ENCODE peak calls at places on chromosomes 7 and 10, in six cellular contexts. P, G, X, A, V and F are unnamed samples.

GRCh38 chr7:128044064-128044463 is 12.8 kb upstream of the LRRC4 start:
- DNase-seq in X (no peak), V (no peak), P (no peak), A (no peak), G (no peak), F (no peak)

GRCh38 chr10:14820010-14820774 is 17.6 kb downstream of the CDNF start:
- DNase-seq in V (peak), G (peak), A (peak), X (peak), P (peak), F (peak)

GRCh38 chr7:16089191-16089590 is 332.1 kb downstream of the CRPPA start:
- DNase-seq in X (no peak), A (no peak), P (no peak), G (no peak), V (no peak), F (no peak)

GRCh38 chr10:90032519-90032918 is 331.1 kb downstream of the KIF20B start:
- DNase-seq in V (no peak), G (no peak), P (no peak), A (no peak), X (no peak), F (no peak)

GRCh38 chr10:132193907-132194552 is 7.3 kb downstream of the DPYSL4 start:
- DNase-seq in P (no peak), A (no peak), V (no peak), X (no peak), G (no peak), F (no peak)

GRCh38 chr10:62099299-62099698 is 169.3 kb downstream of the RTKN2 start:
- DNase-seq in V (no peak), G (no peak), P (no peak), X (no peak), A (no peak), F (no peak)

GRCh38 chr7:140403878-140404564 is at the start of gene RAB19:
- DNase-seq in X (no peak), G (no peak), A (no peak), P (no peak), V (no peak), F (no peak)

GRCh38 chr10:34305189-34305588 is 509.9 kb downstream of the PARD3 start:
- DNase-seq in V (no peak), X (no peak), G (no peak), A (peak), P (no peak), F (no peak)

GRCh38 chr10:79146611-79147130 is 77.9 kb downstream of the ZMIZ1 start:
- DNase-seq in X (peak), V (peak), A (no peak), G (no peak), P (no peak), F (no peak)

GRCh38 chr10:68550747-68551411 is 9.3 kb upstream of the TET1 start:
- DNase-seq in G (peak), P (no peak), V (peak), A (peak), X (peak), F (peak)

GRCh38 chr7:38600746-38601145 is 30.4 kb downstream of the AMPH start:
- DNase-seq in X (no peak), P (no peak), V (no peak), A (no peak), G (no peak), F (no peak)

DNA sequence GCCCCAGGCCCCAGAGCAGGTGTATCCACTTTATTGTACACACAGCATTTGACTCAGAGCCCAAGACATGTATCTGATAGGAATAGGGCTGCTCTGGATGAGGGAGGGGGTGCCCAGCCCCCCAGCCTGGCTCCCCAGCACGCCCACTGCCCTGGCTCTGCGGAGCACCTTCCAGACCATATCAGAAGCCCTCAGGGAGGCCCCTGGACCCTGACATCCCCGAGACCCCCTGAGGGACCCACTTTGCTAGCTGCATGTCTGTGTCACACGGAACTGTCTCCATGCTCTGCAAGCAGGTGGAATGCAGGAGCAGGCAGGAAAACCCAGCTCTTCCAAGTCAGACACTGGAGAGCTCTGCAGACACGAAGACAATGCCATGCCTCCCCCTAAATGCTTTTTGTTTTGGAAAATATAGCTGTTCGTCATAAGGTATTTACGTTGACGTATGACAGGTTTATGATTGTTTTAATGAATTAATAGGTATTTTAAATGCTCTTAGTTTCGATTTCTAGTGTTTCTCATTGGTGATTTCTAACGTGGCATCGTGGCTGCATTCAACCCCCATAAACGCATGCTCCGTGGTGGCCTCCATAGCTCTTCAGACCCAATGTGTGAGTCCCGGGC is 92.8 kb upstream of the INSIG1 start:
- DNase-seq in G (no peak), A (no peak), V (no peak), P (no peak), X (no peak), F (no peak)
- H3K4me3 ChIP-seq in G (no peak), A (no peak), V (no peak), P (no peak), X (no peak), F (no peak)

GRCh38 chr7:71868797-71869196 is 543.3 kb downstream of the CALN1 start:
- DNase-seq in V (peak), X (peak), P (peak), G (peak), A (peak), F (no peak)

GRCh38 chr7:71867626-71868025 is 544.5 kb downstream of the CALN1 start:
- DNase-seq in G (no peak), A (no peak), P (no peak), X (no peak), V (no peak), F (no peak)

DNA sequence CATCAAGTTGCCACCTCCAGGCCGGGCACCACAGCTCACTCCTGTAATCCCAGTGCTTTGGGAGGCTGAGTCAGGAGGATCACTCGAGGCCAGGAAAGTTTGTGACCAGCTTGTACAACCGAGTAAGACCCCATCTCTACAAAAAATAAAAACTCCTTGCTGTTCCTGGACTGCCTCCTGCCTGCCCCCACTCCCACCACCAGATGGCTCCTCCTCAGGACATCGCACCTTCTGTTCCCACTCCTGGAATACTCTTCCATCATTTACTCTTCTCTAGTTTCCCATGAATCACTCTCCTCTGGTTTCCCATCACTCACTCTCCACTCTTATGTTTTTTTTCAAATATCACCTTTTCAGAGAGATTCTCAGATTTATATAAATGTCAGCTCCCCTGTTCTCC is 540.7 kb downstream of the CALN1 start:
- DNase-seq in A (no peak), V (no peak), X (no peak), G (no peak), P (no peak), F (no peak)
- TF ChIP-seq CTCF in A (no peak), V (peak), X (peak), G (peak), P (no peak), F (no peak)

GRCh38 chr10:91798736-91799579 is 732 bp downstream of the TNKS2 start:
- DNase-seq in A (peak), X (peak), P (no peak), G (peak), V (peak), F (no peak)

GRCh38 chr10:91797874-91798735 is at the start of gene TNKS2:
- DNase-seq in G (peak), A (peak), X (peak), V (peak), P (peak), F (peak)

GRCh38 chr10:91796332-91797076 is 1.7 kb upstream of the TNKS2 start:
- DNase-seq in P (no peak), G (no peak), V (no peak), X (no peak), A (peak), F (no peak)

GRCh38 chr10:91799580-91799975 is 1.4 kb downstream of the TNKS2 start:
- DNase-seq in G (peak), X (no peak), A (no peak), V (peak), P (no peak), F (no peak)

GRCh38 chr10:91797077-91797690 is 1.0 kb upstream of the TNKS2 start:
- DNase-seq in X (no peak), P (no peak), V (no peak), A (no peak), G (peak), F (no peak)
- H3K4me3 ChIP-seq in X (peak), P (peak), V (peak), A (peak), G (peak), F (no peak)

DNA sequence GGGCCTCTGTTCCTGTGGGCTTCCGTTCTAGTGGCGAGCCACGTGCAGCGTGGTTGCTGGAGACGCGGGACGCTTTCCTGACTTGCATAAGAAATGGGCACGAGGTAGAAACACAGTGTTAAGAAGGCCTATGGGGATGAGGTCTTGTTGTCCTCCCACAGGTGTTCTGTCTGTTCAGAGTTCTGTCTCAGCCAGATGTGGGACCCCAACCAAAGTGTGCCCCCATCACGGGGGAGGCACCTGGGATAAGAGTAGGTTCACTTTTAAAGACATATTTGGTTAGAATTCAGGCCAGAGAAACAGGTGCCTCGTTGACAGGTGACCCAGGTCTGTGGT is 56.0 kb upstream of the PITRM1 start:
- DNase-seq in X (no peak), P (no peak), V (no peak), G (no peak), A (no peak), F (no peak)
- TF ChIP-seq CTCF in X (no peak), P (no peak), V (no peak), G (no peak), A (no peak), F (no peak)

DNA sequence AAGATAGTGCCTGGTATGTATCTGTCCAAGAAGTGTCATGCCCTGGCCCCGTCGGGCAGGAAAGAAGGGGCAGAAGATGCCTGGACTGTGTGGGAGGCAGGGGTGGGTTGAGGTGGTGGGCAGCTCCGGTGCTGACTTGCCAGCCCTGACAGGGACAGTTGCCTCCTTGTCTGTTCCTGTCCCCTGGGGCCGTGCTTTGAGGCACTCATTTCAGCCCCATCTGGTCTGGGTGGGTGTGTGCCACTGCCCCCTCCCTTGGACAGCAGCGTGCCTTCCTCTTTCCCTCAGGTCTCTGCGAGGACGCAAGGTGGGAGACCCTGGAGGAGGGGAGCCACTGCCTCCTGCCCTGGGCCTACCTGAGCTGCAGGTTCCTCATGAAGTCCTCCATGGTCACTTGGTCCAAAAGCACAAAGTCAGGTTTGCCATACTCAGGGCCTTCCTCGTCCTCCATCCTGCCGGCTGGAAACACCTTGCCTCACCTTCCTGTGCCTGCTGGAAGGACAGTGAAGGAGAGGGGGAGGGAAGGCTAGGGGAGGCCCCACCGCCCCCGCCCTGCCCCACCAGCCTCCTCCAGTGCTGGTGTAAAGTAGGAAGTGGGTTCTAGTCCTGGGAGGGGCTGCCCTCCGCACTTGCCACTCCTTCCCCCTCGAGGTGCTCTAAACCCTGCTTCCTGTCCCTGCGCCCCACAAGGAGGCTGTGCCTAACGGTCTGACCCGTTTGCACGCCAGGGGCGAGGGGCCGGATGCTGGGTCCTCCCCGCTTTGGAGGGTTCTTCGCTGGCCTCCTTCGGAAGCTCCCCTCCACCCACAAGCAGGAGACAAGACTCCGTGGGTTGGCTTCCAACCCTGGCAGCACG is at the start of gene MYO1G:
- DNase-seq in A (no peak), X (no peak), P (no peak), V (no peak), G (no peak), F (no peak)
- H3K4me3 ChIP-seq in A (no peak), X (no peak), P (no peak), V (no peak), G (no peak), F (no peak)

GRCh38 chr7:32039000-32039756 is 31.0 kb downstream of the PDE1C start:
- DNase-seq in A (peak), P (no peak), V (no peak), G (no peak), X (no peak), F (no peak)
- TF ChIP-seq CTCF in A (no peak), P (no peak), V (no peak), G (peak), X (no peak), F (no peak)